ENCODE peak calls at places on chromosomes 6 and 20, in five cellular contexts. W is tibial nerve, T is SK-N-SH, H is uterus, C is transverse colon. D is an unnamed sample.

GRCh38 chr6:132414761-132415160 is 13.5 kb upstream of the MOXD1 start:
- DNase-seq in W (no peak), T (no peak), H (no peak), C (no peak), D (peak; percentile 77)

GRCh38 chr20:48051810-48052491 is 266.7 kb upstream of the SULF2 start:
- DNase-seq in W (no peak), T (peak; percentile 69), H (no peak), C (no peak), D (no peak)

GRCh38 chr6:11609324-11610071 is 71.9 kb downstream of the TMEM170B start:
- DNase-seq in W (no peak), T (no peak), H (no peak), C (no peak), D (peak; percentile 68)

GRCh38 chr20:48807586-48808381 is 20.0 kb downstream of the PREX1 start:
- DNase-seq in W (no peak), T (no peak), H (no peak), C (no peak), D (no peak)

GRCh38 chr6:127937102-127937501 is 36.2 kb upstream of the THEMIS start:
- DNase-seq in W (no peak), T (no peak), H (no peak), C (no peak), D (no peak)

GRCh38 chr6:84772428-84773132 is 8.2 kb upstream of the TBX18 start:
- DNase-seq in W (no peak), T (peak; percentile 24), H (no peak), C (no peak), D (peak; percentile 27)

GRCh38 chr6:2876210-2877056 is 26.7 kb downstream of the SERPINB9 start:
- DNase-seq in W (no peak), T (peak; percentile 79), H (peak; percentile 60), C (peak; percentile 70), D (peak; percentile 91)

GRCh38 chr6:13760307-13760706 is 48.7 kb upstream of the RANBP9 start:
- DNase-seq in W (no peak), T (no peak), H (no peak), C (no peak), D (no peak)

GRCh38 chr6:124297507-124297906 is 493.8 kb downstream of the NKAIN2 start:
- DNase-seq in W (no peak), T (no peak), H (no peak), C (no peak), D (no peak)

GRCh38 chr6:125787791-125788190 is 3.0 kb upstream of the NCOA7 start:
- DNase-seq in W (no peak), T (no peak), H (no peak), C (no peak), D (no peak)

GRCh38 chr20:20391766-20392165 is 23.9 kb downstream of the INSM1 start:
- DNase-seq in W (no peak), T (no peak), H (no peak), C (no peak), D (no peak)

GRCh38 chr20:61776491-61776890 is 289.2 kb downstream of the TAF4 start:
- DNase-seq in W (no peak), T (no peak), H (no peak), C (no peak), D (no peak)

GRCh38 chr6:155054851-155055250 is 59.7 kb downstream of the TIAM2 start:
- DNase-seq in W (no peak), T (no peak), H (no peak), C (no peak), D (no peak)

GRCh38 chr6:14734416-14735340 is 511.2 kb upstream of the JARID2 start:
- DNase-seq in W (no peak), T (no peak), H (no peak), C (no peak), D (no peak)

GRCh38 chr20:12729326-12729725 is 279.4 kb upstream of the SPTLC3 start:
- DNase-seq in W (no peak), T (no peak), H (no peak), C (no peak), D (no peak)

GRCh38 chr20:12722096-12722495 is 286.7 kb upstream of the SPTLC3 start:
- DNase-seq in W (no peak), T (no peak), H (no peak), C (no peak), D (peak; percentile 48)

GRCh38 chr20:12728782-12729181 is 280.0 kb upstream of the SPTLC3 start:
- DNase-seq in W (no peak), T (no peak), H (no peak), C (no peak), D (no peak)

GRCh38 chr20:12721636-12722035 is 287.1 kb upstream of the SPTLC3 start:
- DNase-seq in W (no peak), T (no peak), H (no peak), C (no peak), D (no peak)

GRCh38 chr20:12723811-12724210 is 285.0 kb upstream of the SPTLC3 start:
- DNase-seq in W (no peak), T (no peak), H (no peak), C (no peak), D (no peak)
- H3K4me1 ChIP-seq in W (no peaks in the 10 kb centered on the region), T (no peaks in the 10 kb centered on the region), H (no peaks in the 10 kb centered on the region), C (no peaks in the 10 kb centered on the region), D (no peaks in the 10 kb centered on the region)

GRCh38 chr6:109379706-109380105 is 2.6 kb downstream of the CD164 start:
- DNase-seq in W (no peak), T (no peak), H (no peak), C (no peak), D (no peak)
- H3K27ac ChIP-seq in W (no peak overlapping the region), T (peak overlapping the region; percentile 96), H (no peak overlapping the region), C (no peak overlapping the region), D (no peak overlapping the region)

DNA sequence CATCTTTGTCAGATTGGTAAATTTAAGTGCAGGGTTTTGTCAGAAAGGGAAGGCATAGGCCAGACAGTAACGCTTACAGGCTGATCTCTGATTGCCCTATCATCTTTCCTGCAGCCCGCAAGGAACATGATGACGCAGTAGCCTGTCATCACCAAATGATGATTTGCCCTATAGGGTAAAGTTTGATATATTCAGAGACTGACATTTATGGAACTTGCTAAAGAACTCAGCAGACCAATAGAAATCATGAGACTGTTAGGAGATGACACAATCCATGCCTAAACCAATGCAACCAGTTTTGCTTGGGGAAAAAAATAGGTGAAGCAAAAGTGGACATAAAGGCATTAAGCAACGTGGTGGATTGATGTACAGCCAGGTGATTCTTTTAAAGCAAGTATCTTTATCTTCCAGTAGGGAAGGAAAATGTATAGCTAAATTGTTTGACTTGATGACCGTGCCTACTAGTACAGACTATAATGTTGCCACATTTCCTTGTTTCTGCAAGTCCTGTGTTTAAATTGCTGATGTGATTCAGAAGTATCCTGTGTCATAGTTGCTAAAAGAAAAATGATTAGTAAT is 2.4 kb downstream of the NUS1 start:
- DNase-seq in W (no peak), T (no peak), H (no peak), C (no peak), D (no peak)
- H3K4me1 ChIP-seq in W (peaks cover 81% of the 10 kb centered on the region), T (no peaks in the 10 kb centered on the region), H (no peaks in the 10 kb centered on the region), C (peaks cover 29% of the 10 kb centered on the region), D (peaks cover 5% of the 10 kb centered on the region)

GRCh38 chr20:51506527-51507356 is 35.8 kb downstream of the NFATC2 start:
- DNase-seq in W (no peak), T (no peak), H (no peak), C (no peak), D (no peak)
- H3K27ac ChIP-seq in W (no peak overlapping the region), T (no peak overlapping the region), H (no peak overlapping the region), C (no peak overlapping the region), D (no peak overlapping the region)

GRCh38 chr20:46564241-46564957 is 13.9 kb upstream of the OCSTAMP start:
- DNase-seq in W (no peak), T (no peak), H (no peak), C (no peak), D (no peak)

GRCh38 chr20:46562373-46563169 is 12.1 kb upstream of the OCSTAMP start:
- DNase-seq in W (peak; percentile 81), T (peak; percentile 80), H (peak; percentile 61), C (peak; percentile 73), D (peak; percentile 93)

GRCh38 chr20:46563170-46563847 is 12.9 kb upstream of the OCSTAMP start:
- DNase-seq in W (no peak), T (no peak), H (no peak), C (no peak), D (peak; percentile 36)

GRCh38 chr20:46562009-46562372 is 11.5 kb upstream of the OCSTAMP start:
- DNase-seq in W (no peak), T (no peak), H (no peak), C (no peak), D (no peak)

GRCh38 chr20:46563848-46564197 is 13.4 kb upstream of the OCSTAMP start:
- DNase-seq in W (no peak), T (no peak), H (no peak), C (no peak), D (no peak)
- H3K4me1 ChIP-seq in W (peaks cover 35% of the 10 kb centered on the region), T (no peaks in the 10 kb centered on the region), H (no peaks in the 10 kb centered on the region), C (peaks cover 8% of the 10 kb centered on the region), D (peaks cover 3% of the 10 kb centered on the region)

GRCh38 chr6:34600796-34601195 is 44.7 kb upstream of the SPDEF start:
- DNase-seq in W (no peak), T (no peak), H (no peak), C (no peak), D (no peak)
- H3K27ac ChIP-seq in W (no peak overlapping the region), T (no peak overlapping the region), H (no peak overlapping the region), C (no peak overlapping the region), D (no peak overlapping the region)

GRCh38 chr20:25251558-25251957 is 3.7 kb downstream of the PYGB start:
- DNase-seq in W (no peak), T (peak; percentile 1), H (no peak), C (peak; percentile 9), D (no peak)

GRCh38 chr20:25249198-25249931 is 1.5 kb downstream of the PYGB start:
- DNase-seq in W (no peak), T (peak; percentile 28), H (no peak), C (peak; percentile 2), D (no peak)

GRCh38 chr20:25252226-25252625 is 4.3 kb downstream of the PYGB start:
- DNase-seq in W (no peak), T (no peak), H (no peak), C (peak; percentile 39), D (no peak)

GRCh38 chr20:25251019-25251418 is 3.1 kb downstream of the PYGB start:
- DNase-seq in W (no peak), T (no peak), H (no peak), C (peak; percentile 5), D (no peak)

GRCh38 chr20:25250508-25250907 is 2.6 kb downstream of the PYGB start:
- DNase-seq in W (no peak), T (no peak), H (no peak), C (peak; percentile 8), D (no peak)
- H3K4me1 ChIP-seq in W (peaks cover 68% of the 10 kb centered on the region), T (peaks cover 11% of the 10 kb centered on the region), H (no peaks in the 10 kb centered on the region), C (peaks cover 75% of the 10 kb centered on the region), D (peaks cover 4% of the 10 kb centered on the region)

D was measured in mesendoderm.